ENCODE peak calls at places on chromosome 15, in eight cellular contexts. J, S, K, P, N, Z, X and F are unnamed samples. For H3K27me3, the result is how much of the 10 kb centered on the place peaks cover.

GRCh38 chr15:63940956-63941620 is 105.2 kb downstream of the DAPK2 start:
- DNase-seq in S (no peak), P (no peak), K (no peak), X (no peak), J (no peak), N (no peak), Z (no peak), F (no peak)

GRCh38 chr15:64216722-64217428 is 54.1 kb upstream of the PPIB start:
- DNase-seq in S (no peak), P (no peak), Z (no peak), N (no peak), K (no peak), X (peak), J (no peak), F (no peak)

GRCh38 chr15:48396020-48396419 is 64.8 kb downstream of the DUT start:
- DNase-seq in K (no peak), X (no peak), S (no peak), P (no peak), Z (no peak), N (no peak), J (no peak), F (no peak)

GRCh38 chr15:87746333-87746732 is 510.2 kb downstream of the NTRK3 start:
- DNase-seq in Z (no peak), N (no peak), S (no peak), J (no peak), K (no peak), X (no peak), P (no peak), F (no peak)

GRCh38 chr15:69032703-69033373 is 18.3 kb downstream of the NOX5 start:
- DNase-seq in P (no peak), K (no peak), Z (no peak), S (no peak), J (no peak), N (no peak), X (no peak), F (no peak)

GRCh38 chr15:69554321-69554961 is 101.8 kb downstream of the RPLP1 start:
- DNase-seq in K (no peak), Z (no peak), S (no peak), J (no peak), X (peak), N (no peak), P (no peak), F (no peak)

GRCh38 chr15:48388937-48389309 is 57.7 kb downstream of the DUT start:
- DNase-seq in Z (no peak), X (no peak), K (no peak), N (no peak), J (no peak), P (no peak), S (no peak), F (no peak)

GRCh38 chr15:85707519-85708338 is 87.0 kb downstream of the KLHL25 start:
- DNase-seq in Z (no peak), S (no peak), X (peak), P (no peak), N (no peak), K (no peak), J (no peak), F (no peak)

DNA sequence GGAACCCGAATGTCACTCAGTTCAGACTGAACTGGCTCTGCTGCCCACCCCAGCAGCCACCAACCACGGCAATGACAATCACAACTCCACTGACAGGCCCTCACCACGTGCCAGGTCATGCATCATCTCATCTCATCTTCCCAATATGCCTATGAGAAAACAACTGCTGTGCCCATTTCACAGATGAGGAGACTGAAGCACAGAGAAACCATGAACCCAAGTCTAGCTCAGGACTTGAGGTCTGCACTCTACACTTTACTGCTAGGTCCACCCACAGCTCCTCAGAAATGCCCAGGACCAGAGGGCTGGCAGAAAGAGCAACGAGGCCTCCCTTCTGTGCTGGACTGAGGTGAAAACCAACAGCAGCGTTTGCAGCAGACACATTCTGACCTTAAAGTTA is 99.2 kb upstream of the LINGO1 start:
- DNase-seq in Z (no peak), J (no peak), S (no peak), K (no peak), N (no peak), P (no peak), X (no peak), F (no peak)
- H3K27me3 ChIP-seq in Z (under half), J (under half), S (under half), K (under half), N (half or more), P (under half), X (under half), F (under half)

GRCh38 chr15:67736810-67737209 is 88.5 kb upstream of the SKOR1 start:
- DNase-seq in P (no peak), X (no peak), S (no peak), N (no peak), K (no peak), J (no peak), Z (no peak), F (no peak)

GRCh38 chr15:67730135-67730534 is 95.2 kb upstream of the SKOR1 start:
- DNase-seq in P (no peak), S (no peak), N (no peak), J (no peak), K (no peak), X (no peak), Z (no peak), F (no peak)

GRCh38 chr15:67735896-67736295 is 89.4 kb upstream of the SKOR1 start:
- DNase-seq in S (no peak), X (no peak), Z (no peak), N (no peak), J (no peak), P (no peak), K (no peak), F (no peak)

GRCh38 chr15:67732994-67733393 is 92.3 kb upstream of the SKOR1 start:
- DNase-seq in P (no peak), J (no peak), K (no peak), S (no peak), Z (no peak), X (no peak), N (no peak), F (no peak)

DNA sequence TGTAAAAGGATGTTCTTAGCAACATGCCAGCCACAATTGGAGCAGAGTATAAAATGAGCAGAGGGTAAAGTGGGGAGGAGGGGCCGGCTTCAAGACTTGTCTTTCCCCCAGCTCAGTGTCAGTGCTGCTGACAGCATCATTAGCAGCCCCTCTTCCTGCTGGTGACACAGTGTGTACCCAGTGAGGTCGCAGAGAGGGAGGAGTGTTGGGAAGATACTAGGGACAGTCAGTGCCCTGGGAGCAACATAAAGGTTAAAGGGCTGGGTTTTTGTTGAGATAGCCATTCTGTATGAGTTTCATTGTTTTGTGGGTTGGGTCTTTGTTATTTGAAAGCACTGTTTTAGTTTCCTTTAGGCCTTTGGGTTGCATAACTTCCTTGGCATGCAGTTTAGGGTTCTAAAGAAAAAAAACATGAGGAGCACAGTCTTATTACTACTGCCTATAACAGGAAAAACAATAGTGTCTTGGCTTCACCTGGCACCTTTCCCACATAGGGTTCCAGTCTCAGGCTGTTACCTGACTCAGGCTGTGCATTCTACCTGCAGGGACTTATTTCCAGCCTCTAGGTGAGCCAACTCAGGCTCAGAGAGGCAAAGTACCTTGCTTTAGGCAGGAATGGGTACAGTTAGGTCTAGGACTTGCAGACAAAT is 94.1 kb upstream of the SKOR1 start:
- DNase-seq in S (no peak), P (no peak), N (no peak), X (peak), K (no peak), J (no peak), Z (peak), F (no peak)
- H3K27me3 ChIP-seq in S (under half), P (under half), N (under half), X (under half), K (under half), J (under half), Z (under half), F (under half)

GRCh38 chr15:89421219-89421618 is 75.2 kb downstream of the RHCG start:
- DNase-seq in S (no peak), J (no peak), P (no peak), Z (peak), X (no peak), K (no peak), N (no peak), F (no peak)

GRCh38 chr15:89417206-89417725 is 79.1 kb downstream of the RHCG start:
- DNase-seq in Z (no peak), N (no peak), P (no peak), X (no peak), K (no peak), J (no peak), S (peak), F (no peak)

GRCh38 chr15:89416339-89417183 is 79.8 kb downstream of the RHCG start:
- DNase-seq in Z (peak), X (peak), S (peak), N (no peak), P (no peak), K (no peak), J (peak), F (peak)

GRCh38 chr15:89423981-89424380 is 72.4 kb downstream of the RHCG start:
- DNase-seq in J (no peak), N (no peak), X (no peak), Z (peak), P (no peak), S (no peak), K (no peak), F (no peak)

GRCh38 chr15:89419370-89419984 is 76.9 kb downstream of the RHCG start:
- DNase-seq in S (no peak), K (no peak), P (peak), Z (peak), N (no peak), J (peak), X (peak), F (no peak)
- H3K27me3 ChIP-seq in S (half or more), K (under half), P (under half), Z (half or more), N (half or more), J (under half), X (under half), F (under half)

GRCh38 chr15:74726774-74727164 is 1.4 kb upstream of the CYP1A1 start:
- DNase-seq in N (no peak), X (no peak), S (no peak), Z (peak), J (no peak), K (no peak), P (no peak), F (no peak)

GRCh38 chr15:74725241-74725774 is at the start of gene CYP1A1:
- DNase-seq in J (no peak), P (no peak), K (no peak), Z (peak), N (no peak), X (no peak), S (peak), F (no peak)

GRCh38 chr15:74724570-74725240 is 623 bp downstream of the CYP1A1 start:
- DNase-seq in N (no peak), S (no peak), K (no peak), P (no peak), Z (no peak), X (no peak), J (no peak), F (no peak)

GRCh38 chr15:74725845-74726773 is 781 bp upstream of the CYP1A1 start:
- DNase-seq in N (no peak), K (no peak), P (peak), S (peak), J (peak), X (no peak), Z (peak), F (no peak)

GRCh38 chr15:74727727-74728126 is 2.4 kb upstream of the CYP1A1 start:
- DNase-seq in P (no peak), J (no peak), N (no peak), X (no peak), S (no peak), Z (no peak), K (no peak), F (no peak)
- H3K27me3 ChIP-seq in P (under half), J (under half), N (half or more), X (under half), S (under half), Z (under half), K (under half), F (under half)

GRCh38 chr15:39267685-39268084 is 313.2 kb upstream of the THBS1 start:
- DNase-seq in X (no peak), J (no peak), N (no peak), Z (no peak), P (no peak), K (no peak), S (no peak), F (no peak)

GRCh38 chr15:39270976-39271375 is 309.9 kb upstream of the THBS1 start:
- DNase-seq in Z (no peak), N (no peak), K (no peak), P (no peak), X (peak), J (no peak), S (no peak), F (no peak)

GRCh38 chr15:39270221-39270835 is 310.6 kb upstream of the THBS1 start:
- DNase-seq in N (no peak), X (no peak), K (no peak), P (no peak), S (no peak), Z (no peak), J (no peak), F (no peak)

GRCh38 chr15:39269821-39270220 is 311.1 kb upstream of the THBS1 start:
- DNase-seq in J (no peak), S (no peak), Z (no peak), N (no peak), P (no peak), X (no peak), K (no peak), F (no peak)

GRCh38 chr15:39269352-39269751 is 311.5 kb upstream of the THBS1 start:
- DNase-seq in S (no peak), K (no peak), J (no peak), Z (no peak), X (no peak), P (no peak), N (no peak), F (no peak)
- H3K27me3 ChIP-seq in S (under half), K (under half), J (under half), Z (under half), X (under half), P (under half), N (under half), F (under half)

GRCh38 chr15:79433610-79434009 is 1.5 kb downstream of the MINAR1 start:
- DNase-seq in S (no peak), N (no peak), J (no peak), Z (peak), X (no peak), K (no peak), P (no peak), F (no peak)

GRCh38 chr15:79432345-79433311 is 492 bp downstream of the MINAR1 start:
- DNase-seq in P (no peak), N (no peak), Z (peak), X (peak), K (no peak), S (no peak), J (no peak), F (no peak)

GRCh38 chr15:79431636-79432344 is at the start of gene MINAR1:
- DNase-seq in S (no peak), J (no peak), N (no peak), P (peak), Z (peak), K (no peak), X (peak), F (no peak)

GRCh38 chr15:79427781-79428598 is 4.1 kb upstream of the MINAR1 start:
- DNase-seq in N (no peak), J (no peak), P (no peak), S (no peak), X (no peak), Z (no peak), K (no peak), F (no peak)

GRCh38 chr15:79430901-79431635 is 1.1 kb upstream of the MINAR1 start:
- DNase-seq in J (no peak), Z (peak), N (no peak), S (no peak), X (no peak), P (no peak), K (no peak), F (no peak)
- H3K27me3 ChIP-seq in J (under half), Z (half or more), N (half or more), S (half or more), X (under half), P (under half), K (under half), F (half or more)

DNA sequence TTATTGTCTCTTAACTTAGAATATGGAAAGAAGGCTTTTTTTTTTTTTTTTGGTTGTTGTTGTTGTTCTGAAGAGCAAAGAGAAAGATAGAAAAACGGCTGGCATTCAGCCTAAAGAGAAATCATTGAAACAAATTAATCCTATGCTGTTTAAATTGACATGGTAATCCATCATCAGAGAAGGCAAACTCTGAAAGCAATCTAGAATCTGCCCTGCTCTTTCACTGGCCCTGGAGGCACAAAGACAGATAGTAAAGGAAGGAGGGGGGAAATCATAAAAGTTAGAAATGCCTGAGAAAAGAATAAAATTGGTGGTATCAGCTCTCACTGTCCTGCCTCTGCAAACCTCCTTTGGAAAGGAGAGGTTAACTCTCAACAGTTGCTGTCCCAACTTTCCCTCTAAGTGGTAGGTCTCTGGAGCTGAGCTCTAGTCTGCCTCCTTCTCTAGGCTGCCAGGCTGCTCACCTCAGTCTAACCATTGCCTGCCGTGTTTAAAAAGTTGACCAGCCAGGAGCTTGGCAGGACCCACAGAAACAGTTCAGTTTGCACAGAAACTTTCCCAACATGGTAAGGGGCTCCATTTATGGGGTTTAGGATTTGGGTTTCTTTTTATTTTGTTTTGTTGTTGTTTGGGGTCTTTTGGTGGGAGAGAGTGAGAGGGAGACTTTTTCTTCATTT is 13.4 kb upstream of the NR2F2 start:
- DNase-seq in J (no peak), P (no peak), S (no peak), N (peak), X (no peak), Z (peak), K (no peak), F (no peak)
- H3K27me3 ChIP-seq in J (under half), P (under half), S (under half), N (under half), X (under half), Z (half or more), K (under half), F (under half)

GRCh38 chr15:83653288-83653638 is 660 bp upstream of the ADAMTSL3 start:
- DNase-seq in Z (no peak), N (no peak), X (no peak), S (no peak), J (no peak), K (no peak), P (no peak), F (no peak)
- H3K27me3 ChIP-seq in Z (under half), N (under half), X (under half), S (under half), J (under half), K (under half), P (under half), F (under half)